ENCODE peak calls at places on chromosomes 2 and 18, in nine cellular contexts. Q, F, Y, G, C, B, V, O and X are unnamed samples.
A peak's percentile ranks its signal among the peaks of the same experiment; 100 is the strongest.

GRCh38 chr2:120477198-120477597 is 131.3 kb downstream of the INHBB start:
- DNase-seq in G (no peak), F (no peak), Q (no peak), O (no peak), C (no peak), Y (no peak), V (no peak), B (no peak), X (no peak)

GRCh38 chr2:206452242-206452641 is 8.9 kb downstream of the ADAM23 start:
- DNase-seq in F (no peak), C (no peak), V (no peak), G (no peak), O (no peak), B (no peak), Q (no peak), Y (no peak), X (no peak)

GRCh38 chr2:59706729-59707128 is 846.7 kb downstream of the BCL11A start:
- DNase-seq in B (no peak), F (no peak), Y (no peak), G (no peak), Q (no peak), C (no peak), V (no peak), O (no peak), X (no peak)

GRCh38 chr18:32768646-32769206 is 4.1 kb downstream of the KLHL14 start:
- DNase-seq in F (no peak), Q (no peak), V (no peak), O (no peak), B (no peak), C (no peak), Y (no peak), G (no peak), X (no peak)

GRCh38 chr2:14094592-14094991 is 537.9 kb upstream of the LRATD1 start:
- DNase-seq in V (no peak), F (no peak), O (no peak), Y (no peak), B (no peak), C (no peak), G (no peak), Q (no peak), X (no peak)

GRCh38 chr2:102801098-102801718 is 39.4 kb downstream of the TMEM182 start:
- DNase-seq in C (peak; percentile 64), Y (no peak), Q (peak; percentile 30), V (no peak), F (no peak), G (no peak), O (no peak), B (no peak), X (no peak)

GRCh38 chr2:117949800-117950199 is 64.1 kb downstream of the CCDC93 start:
- DNase-seq in Q (no peak), F (no peak), Y (no peak), G (no peak), C (no peak), V (no peak), O (no peak), B (no peak), X (no peak)

GRCh38 chr2:190635781-190636180 is 13.1 kb upstream of the NAB1 start:
- DNase-seq in F (no peak), Q (no peak), B (no peak), C (no peak), G (no peak), V (no peak), Y (no peak), O (no peak), X (no peak)

GRCh38 chr2:151264157-151264835 is 2.6 kb upstream of the RBM43 start:
- DNase-seq in B (no peak), O (no peak), Q (no peak), G (no peak), Y (no peak), C (no peak), F (no peak), V (no peak), X (no peak)

GRCh38 chr18:61972389-61973264 is 79.8 kb upstream of the RNF152 start:
- DNase-seq in O (no peak), C (no peak), F (no peak), Q (no peak), G (no peak), V (no peak), B (no peak), Y (no peak), X (no peak)

GRCh38 chr2:88350641-88351601 is 101.6 kb downstream of the FOXI3 start:
- DNase-seq in G (peak; percentile 88), B (peak; percentile 1), Q (peak; percentile 34), O (no peak), C (peak; percentile 13), Y (no peak), F (peak; percentile 41), V (no peak), X (no peak)

GRCh38 chr2:7826656-7827055 is 855.2 kb upstream of the ID2 start:
- DNase-seq in Y (no peak), B (no peak), V (no peak), F (no peak), Q (no peak), C (no peak), G (no peak), O (no peak), X (no peak)

GRCh38 chr18:31657823-31658669 is 26.3 kb downstream of the B4GALT6 start:
- DNase-seq in Y (no peak), C (no peak), G (no peak), O (no peak), B (no peak), Q (no peak), V (no peak), F (no peak), X (no peak)

GRCh38 chr2:57141269-57141668 is 905.3 kb upstream of the VRK2 start:
- DNase-seq in C (no peak), O (no peak), V (no peak), G (no peak), Y (no peak), F (no peak), B (no peak), Q (no peak), X (no peak)

GRCh38 chr2:166593403-166593802 is 99.4 kb upstream of the SCN7A start:
- DNase-seq in C (no peak), Q (peak; percentile 27), G (no peak), B (peak; percentile 86), V (peak; percentile 65), O (peak; percentile 63), F (no peak), Y (peak; percentile 59), X (peak; percentile 3)

GRCh38 chr2:158735822-158736580 is 59.1 kb upstream of the DAPL1 start:
- DNase-seq in F (no peak), O (no peak), G (no peak), B (no peak), Q (no peak), V (no peak), C (no peak), Y (no peak), X (no peak)

GRCh38 chr18:39842042-39842791 is 2112.8 kb upstream of the PIK3C3 start:
- DNase-seq in Q (no peak), O (no peak), C (no peak), G (no peak), V (no peak), B (no peak), F (no peak), Y (no peak), X (no peak)

GRCh38 chr18:39843546-39843945 is 2111.5 kb upstream of the PIK3C3 start:
- DNase-seq in Y (no peak), Q (no peak), C (no peak), O (no peak), V (no peak), G (no peak), B (no peak), F (no peak), X (no peak)

GRCh38 chr18:39839782-39840181 is 2115.3 kb upstream of the PIK3C3 start:
- DNase-seq in B (peak; percentile 33), Q (peak; percentile 18), V (no peak), Y (no peak), C (no peak), G (no peak), O (no peak), F (no peak), X (no peak)

GRCh38 chr18:39840406-39840805 is 2114.6 kb upstream of the PIK3C3 start:
- DNase-seq in Y (no peak), G (no peak), O (no peak), V (no peak), C (no peak), Q (peak; percentile 78), F (no peak), B (peak; percentile 65), X (no peak)

GRCh38 chr18:39841133-39842041 is 2113.6 kb upstream of the PIK3C3 start:
- DNase-seq in G (peak; percentile 62), O (no peak), Y (peak; percentile 27), B (peak; percentile 70), C (peak; percentile 15), V (no peak), Q (peak; percentile 84), F (no peak), X (peak; percentile 14)
- TF ChIP-seq CTCF in G (no peak), O (peak; percentile 65), Y (peak; percentile 59), B (peak; percentile 70), C (no peak), V (peak; percentile 70), Q (peak; percentile 43), F (no peak), X (peak; percentile 45)

DNA sequence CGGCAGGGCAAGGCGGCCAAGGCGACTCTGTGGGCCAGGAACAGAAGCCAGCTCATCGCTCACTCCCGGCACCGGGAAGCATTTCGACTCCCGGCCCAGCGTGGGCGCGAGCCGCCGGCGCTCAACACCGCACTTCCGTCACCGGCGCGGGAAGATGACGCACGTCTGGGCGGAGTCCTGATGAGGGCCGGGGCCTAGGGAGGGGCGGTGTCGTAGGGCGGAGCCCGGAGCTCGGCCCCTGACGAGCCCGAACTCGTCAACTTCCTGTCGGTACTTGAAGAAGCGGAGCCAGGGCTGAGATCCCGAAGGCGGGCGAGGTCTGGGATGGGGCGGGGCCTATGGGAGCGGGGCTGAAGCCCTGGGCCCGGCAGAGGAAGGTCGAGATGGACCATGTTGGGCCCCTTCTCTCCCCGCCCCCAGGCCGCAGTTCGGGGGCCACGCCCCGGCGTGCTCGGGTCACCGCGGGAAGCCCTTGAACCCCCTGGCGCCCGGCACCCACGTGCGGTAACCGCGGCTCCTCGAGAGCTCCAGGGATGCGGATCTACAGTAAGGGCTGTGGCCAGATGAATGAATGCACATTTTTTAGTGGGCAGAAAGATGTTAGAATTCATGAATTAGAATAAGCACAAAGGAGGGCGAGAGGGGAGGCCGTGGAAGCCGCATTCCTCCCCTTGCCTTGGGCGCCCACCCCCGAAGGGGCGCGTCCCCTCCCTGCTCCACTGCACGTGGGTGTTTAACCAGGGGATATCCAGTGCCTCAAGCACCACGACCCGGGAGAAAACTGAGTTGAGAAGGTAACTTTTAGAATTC is at the start of gene RNASEH1:
- DNase-seq in O (peak; percentile 93), V (peak; percentile 90), G (peak; percentile 99), F (peak; percentile 97), Y (peak; percentile 97), Q (peak; percentile 99), B (peak; percentile 97), C (peak; percentile 98), X (peak; percentile 96)
- TF ChIP-seq CTCF in O (no peak), V (no peak), G (no peak), F (no peak), Y (no peak), Q (no peak), B (no peak), C (no peak), X (no peak)

GRCh38 chr18:7980661-7981060 is 413.5 kb downstream of the PTPRM start:
- DNase-seq in Q (no peak), O (no peak), Y (no peak), F (no peak), V (no peak), B (no peak), G (no peak), C (no peak), X (peak; percentile 4)
- TF ChIP-seq CTCF in Q (no peak), O (no peak), Y (no peak), F (no peak), V (no peak), B (no peak), G (no peak), C (no peak), X (no peak)

GRCh38 chr2:16635796-16636699 is 29.6 kb downstream of the CYRIA start:
- DNase-seq in G (no peak), O (no peak), Y (no peak), Q (no peak), B (no peak), F (no peak), C (no peak), V (no peak), X (no peak)
- TF ChIP-seq CTCF in G (no peak), O (no peak), Y (no peak), Q (no peak), B (no peak), F (no peak), C (no peak), V (no peak), X (no peak)